ENCODE peak calls at places on chromosomes 1 and 21, in ten cellular contexts. U is effector memory CD8-positive, alpha-beta T cell; H is germinal center; P is RPMI8226; D is HFFc6; I is activated T-cell treated with anti-CD3 and anti-CD28 coated beads for 1 hour; W is astrocyte; N is AG08395; Q is dorsolateral prefrontal cortex; V is activated CD4-positive, alpha-beta T cell treated with anti-CD3 and anti-CD28 coated beads, Interleukin-2, amount 10 ng/mL, durations not matched to agents 24 days and 14 days. L is an unnamed sample.

GRCh38 chr1:9629445-9630201 is 21.9 kb upstream of the PIK3CD start:
- DNase-seq in U (peak; percentile 59), H (peak; percentile 83), P (peak; percentile 75), D (no peak), I (peak; percentile 56), W (no peak), N (no peak), Q (no peak), V (peak; percentile 95), L (no peak)

GRCh38 chr1:202233171-202233570 is 39.6 kb downstream of the LGR6 start:
- DNase-seq in U (no peak), H (no peak), P (no peak), D (no peak), I (no peak), W (no peak), N (no peak), Q (no peak), V (no peak), L (no peak)

GRCh38 chr1:150976401-150976821 is 1.8 kb upstream of the CERS2 start:
- DNase-seq in U (no peak), H (no peak), P (no peak), D (no peak), I (no peak), W (no peak), N (no peak), Q (no peak), V (no peak), L (no peak)

GRCh38 chr1:35499652-35500176 is 57.5 kb downstream of the KIAA0319L start:
- DNase-seq in U (peak; percentile 26), H (no peak), P (no peak), D (no peak), I (no peak), W (no peak), N (no peak), Q (no peak), V (peak; percentile 89), L (peak; percentile 27)

GRCh38 chr1:156748670-156749428 is 2.6 kb downstream of the HDGF start:
- DNase-seq in U (no peak), H (no peak), P (peak; percentile 75), D (no peak), I (no peak), W (no peak), N (peak; percentile 12), Q (no peak), V (peak; percentile 73), L (peak; percentile 76)

GRCh38 chr21:33549848-33550771 is 7.3 kb downstream of the SON start:
- DNase-seq in U (no peak), H (no peak), P (no peak), D (no peak), I (no peak), W (no peak), N (no peak), Q (no peak), V (peak; percentile 55), L (no peak)

GRCh38 chr1:203367051-203367450 is 16.1 kb upstream of the FMOD start:
- DNase-seq in U (no peak), H (no peak), P (no peak), D (no peak), I (no peak), W (no peak), N (no peak), Q (peak; percentile 49), V (no peak), L (no peak)

GRCh38 chr1:28195780-28196179 is 19.3 kb upstream of the PTAFR start:
- DNase-seq in U (no peak), H (no peak), P (no peak), D (no peak), I (no peak), W (no peak), N (no peak), Q (no peak), V (no peak), L (peak; percentile 51)

GRCh38 chr21:22900511-22900910 is 1902.3 kb downstream of the NCAM2 start:
- DNase-seq in U (no peak), H (no peak), P (no peak), D (no peak), I (no peak), W (no peak), N (no peak), Q (no peak), V (no peak), L (peak; percentile 55)

GRCh38 chr1:35945327-35945726 is 14.4 kb downstream of the AGO3 start:
- DNase-seq in U (no peak), H (no peak), P (no peak), D (no peak), I (no peak), W (no peak), N (no peak), Q (no peak), V (no peak), L (no peak)

GRCh38 chr1:78068681-78069283 is 23.0 kb downstream of the GIPC2 start:
- DNase-seq in U (no peak), H (no peak), P (no peak), D (no peak), I (no peak), W (no peak), N (no peak), Q (no peak), V (no peak), L (no peak)

GRCh38 chr1:46150085-46150484 is 17.7 kb upstream of the PIK3R3 start:
- DNase-seq in U (no peak), H (no peak), P (no peak), D (no peak), I (no peak), W (no peak), N (no peak), Q (no peak), V (no peak), L (no peak)

GRCh38 chr1:165899461-165899941 is 72.1 kb downstream of the UCK2 start:
- DNase-seq in U (no peak), H (no peak), P (no peak), D (no peak), I (no peak), W (peak; percentile 62), N (no peak), Q (no peak), V (no peak), L (no peak)

GRCh38 chr1:72063364-72063763 is 219.0 kb downstream of the NEGR1 start:
- DNase-seq in U (no peak), H (no peak), P (no peak), D (no peak), I (no peak), W (peak; percentile 0), N (no peak), Q (no peak), V (no peak), L (no peak)

GRCh38 chr1:230047114-230047865 is 19.7 kb upstream of the GALNT2 start:
- DNase-seq in U (no peak), H (no peak), P (no peak), D (no peak), I (no peak), W (peak; percentile 11), N (no peak), Q (no peak), V (no peak), L (peak; percentile 45)

GRCh38 chr1:182841368-182841988 is 2.3 kb downstream of the DHX9 start:
- DNase-seq in U (no peak), H (peak; percentile 16), P (peak; percentile 33), D (peak; percentile 45), I (no peak), W (peak; percentile 68), N (peak; percentile 2), Q (no peak), V (no peak), L (no peak)

GRCh38 chr1:115239148-115239820 is 98.8 kb downstream of the NGF start:
- DNase-seq in U (no peak), H (no peak), P (no peak), D (peak; percentile 89), I (no peak), W (peak; percentile 90), N (peak; percentile 86), Q (no peak), V (peak; percentile 11), L (peak; percentile 22)

GRCh38 chr1:41282679-41283317 is 40.7 kb upstream of the SCMH1 start:
- DNase-seq in U (peak; percentile 12), H (peak; percentile 44), P (peak; percentile 52), D (no peak), I (peak; percentile 5), W (peak; percentile 8), N (peak; percentile 60), Q (peak; percentile 37), V (peak; percentile 72), L (no peak)